ENCODE peak calls at places on chromosomes 13 and 19, in seven cellular contexts. One of them, this sample, is unnamed.

GRCh38 chr19:14118165-14119051 is 846 bp upstream of the PRKACA start:
- DNase-seq in heart left ventricle: peak; percentile 80
- DNase-seq in nucleus accumbens: peak; percentile 66
- DNase-seq in AG04450: no peak
- DNase-seq in fibroblast of lung: peak; percentile 64
- DNase-seq in right atrium auricular region: peak; percentile 96
- DNase-seq in NCI-H1105 treated with DMSO at 0.1 percent for 48 hours: peak; percentile 57
- DNase-seq in this sample: peak; percentile 90

GRCh38 chr13:42656136-42656535 is 82.2 kb downstream of the TNFSF11 start:
- DNase-seq in fibroblast of lung: no peak
- DNase-seq in nucleus accumbens: no peak
- DNase-seq in heart left ventricle: no peak
- DNase-seq in NCI-H1105 treated with DMSO at 0.1 percent for 48 hours: no peak
- DNase-seq in right atrium auricular region: no peak
- DNase-seq in AG04450: no peak
- DNase-seq in this sample: no peak

GRCh38 chr13:40987606-40988280 is 31.4 kb downstream of the ELF1 start:
- DNase-seq in heart left ventricle: no peak
- DNase-seq in right atrium auricular region: no peak
- DNase-seq in AG04450: no peak
- DNase-seq in NCI-H1105 treated with DMSO at 0.1 percent for 48 hours: no peak
- DNase-seq in nucleus accumbens: no peak
- DNase-seq in fibroblast of lung: no peak
- DNase-seq in this sample: no peak

GRCh38 chr19:28292822-28293500 is 920.0 kb downstream of the UQCRFS1 start:
- DNase-seq in heart left ventricle: no peak
- DNase-seq in fibroblast of lung: no peak
- DNase-seq in right atrium auricular region: no peak
- DNase-seq in AG04450: no peak
- DNase-seq in nucleus accumbens: no peak
- DNase-seq in NCI-H1105 treated with DMSO at 0.1 percent for 48 hours: peak; percentile 83
- DNase-seq in this sample: no peak

GRCh38 chr13:105428816-105429215 is 1106.6 kb downstream of the EFNB2 start:
- DNase-seq in AG04450: peak; percentile 20
- DNase-seq in fibroblast of lung: peak; percentile 59
- DNase-seq in nucleus accumbens: no peak
- DNase-seq in right atrium auricular region: no peak
- DNase-seq in heart left ventricle: no peak
- DNase-seq in NCI-H1105 treated with DMSO at 0.1 percent for 48 hours: no peak
- DNase-seq in this sample: no peak

GRCh38 chr13:94335786-94336357 is 143.6 kb downstream of the DCT start:
- DNase-seq in nucleus accumbens: no peak
- DNase-seq in NCI-H1105 treated with DMSO at 0.1 percent for 48 hours: peak; percentile 79
- DNase-seq in right atrium auricular region: no peak
- DNase-seq in AG04450: no peak
- DNase-seq in heart left ventricle: no peak
- DNase-seq in fibroblast of lung: no peak
- DNase-seq in this sample: no peak

GRCh38 chr13:83780201-83780600 is 102.1 kb downstream of the SLITRK1 start:
- DNase-seq in AG04450: no peak
- DNase-seq in heart left ventricle: no peak
- DNase-seq in NCI-H1105 treated with DMSO at 0.1 percent for 48 hours: no peak
- DNase-seq in nucleus accumbens: no peak
- DNase-seq in fibroblast of lung: peak; percentile 24
- DNase-seq in right atrium auricular region: no peak
- DNase-seq in this sample: no peak

GRCh38 chr13:106173346-106173745 is 362.1 kb downstream of the EFNB2 start:
- DNase-seq in nucleus accumbens: no peak
- DNase-seq in fibroblast of lung: peak; percentile 49
- DNase-seq in heart left ventricle: no peak
- DNase-seq in AG04450: no peak
- DNase-seq in NCI-H1105 treated with DMSO at 0.1 percent for 48 hours: no peak
- DNase-seq in right atrium auricular region: no peak
- DNase-seq in this sample: no peak

GRCh38 chr19:43858174-43858573 is 31.1 kb downstream of the ZNF283 start:
- DNase-seq in nucleus accumbens: no peak
- DNase-seq in right atrium auricular region: no peak
- DNase-seq in fibroblast of lung: no peak
- DNase-seq in NCI-H1105 treated with DMSO at 0.1 percent for 48 hours: no peak
- DNase-seq in heart left ventricle: no peak
- DNase-seq in AG04450: no peak
- DNase-seq in this sample: no peak

GRCh38 chr13:31045621-31046081 is 113.2 kb downstream of the TEX26 start:
- DNase-seq in NCI-H1105 treated with DMSO at 0.1 percent for 48 hours: no peak
- DNase-seq in right atrium auricular region: peak; percentile 65
- DNase-seq in AG04450: peak; percentile 86
- DNase-seq in fibroblast of lung: peak; percentile 96
- DNase-seq in nucleus accumbens: no peak
- DNase-seq in heart left ventricle: peak; percentile 28
- DNase-seq in this sample: peak; percentile 62

GRCh38 chr13:113066746-113067145 is 38.8 kb upstream of the F7 start:
- DNase-seq in heart left ventricle: no peak
- DNase-seq in NCI-H1105 treated with DMSO at 0.1 percent for 48 hours: no peak
- DNase-seq in fibroblast of lung: no peak
- DNase-seq in AG04450: no peak
- DNase-seq in nucleus accumbens: no peak
- DNase-seq in right atrium auricular region: no peak
- DNase-seq in this sample: no peak

GRCh38 chr13:67228031-67228430 is 2.1 kb downstream of the PCDH9 start:
- DNase-seq in fibroblast of lung: no peak
- DNase-seq in right atrium auricular region: no peak
- DNase-seq in nucleus accumbens: no peak
- DNase-seq in NCI-H1105 treated with DMSO at 0.1 percent for 48 hours: no peak
- DNase-seq in AG04450: no peak
- DNase-seq in heart left ventricle: no peak
- DNase-seq in this sample: no peak

This sample was measured in ovary.